ENCODE peak calls at places on chromosomes 1 and 21, in five cellular contexts. L, W, Q, Z and O are unnamed samples.

GRCh38 chr21:39216290-39216689 is 33.0 kb upstream of the PSMG1 start:
- DNase-seq in W (no peak), Q (no peak), Z (no peak), L (no peak), O (no peak)

GRCh38 chr21:28795251-28795650 is 197.4 kb downstream of the LTN1 start:
- DNase-seq in L (no peak), W (no peak), Q (no peak), Z (no peak), O (no peak)

GRCh38 chr1:222071313-222071886 is 329.5 kb upstream of the DUSP10 start:
- DNase-seq in W (no peak), Z (no peak), Q (peak; percentile 11), L (no peak), O (no peak)

GRCh38 chr1:193068013-193068412 is 8.6 kb downstream of the RO60 start:
- DNase-seq in Q (no peak), L (no peak), W (no peak), Z (no peak), O (no peak)

GRCh38 chr1:153899509-153899908 is 23.3 kb downstream of the GATAD2B start:
- DNase-seq in L (no peak), W (no peak), Q (no peak), Z (no peak), O (no peak)

GRCh38 chr1:229887043-229887822 is 179.8 kb upstream of the GALNT2 start:
- DNase-seq in L (no peak), Z (no peak), Q (no peak), W (no peak), O (no peak)

GRCh38 chr1:179129702-179130473 is 48.0 kb downstream of the TOR3A start:
- DNase-seq in L (no peak), Q (no peak), W (no peak), Z (no peak), O (peak; percentile 69)

GRCh38 chr1:66532798-66533783 is 862 bp upstream of the SGIP1 start:
- DNase-seq in Z (no peak), Q (peak; percentile 58), L (no peak), W (no peak), O (no peak)

GRCh38 chr1:47449702-47450552 is 12.1 kb downstream of the FOXD2 start:
- DNase-seq in Q (peak; percentile 78), L (no peak), Z (no peak), W (peak; percentile 80), O (no peak)

GRCh38 chr1:197787056-197787455 is 11.8 kb upstream of the DENND1B start:
- DNase-seq in W (no peak), Q (no peak), Z (no peak), L (no peak), O (no peak)

GRCh38 chr1:206041640-206042039 is 11.3 kb upstream of the RHEX start:
- DNase-seq in Q (peak; percentile 16), L (peak; percentile 39), W (no peak), Z (no peak), O (peak; percentile 49)

GRCh38 chr1:157734328-157734727 is 33.8 kb upstream of the FCRL3 start:
- DNase-seq in Q (no peak), W (no peak), L (no peak), Z (no peak), O (no peak)

GRCh38 chr1:117174851-117175250 is 35.9 kb downstream of the VTCN1 start:
- DNase-seq in Q (peak; percentile 16), Z (no peak), W (no peak), L (no peak), O (no peak)

GRCh38 chr21:42637602-42638041 is 15.8 kb upstream of the PDE9A start:
- DNase-seq in L (no peak), Q (no peak), Z (no peak), W (no peak), O (no peak)

GRCh38 chr21:39842741-39843146 is 24.5 kb upstream of the PCP4 start:
- DNase-seq in Z (no peak), L (no peak), Q (no peak), W (no peak), O (no peak)

GRCh38 chr1:185666582-185666981 is 67.6 kb upstream of the HMCN1 start:
- DNase-seq in L (no peak), Q (no peak), Z (no peak), W (no peak), O (no peak)

GRCh38 chr1:17094664-17095063 is 24.6 kb downstream of the PADI2 start:
- DNase-seq in W (no peak), Z (no peak), L (no peak), Q (no peak), O (no peak)

GRCh38 chr1:225611537-225612223 is 41.2 kb downstream of the ENAH start:
- DNase-seq in W (no peak), L (no peak), Z (no peak), Q (no peak), O (no peak)